ENCODE peak calls at places on chromosomes 7 and 10, in six cellular contexts. Q is kidney epithelial cell; O is GM12865; P is CD8-positive, alpha-beta T cell; I is HFFc6; V is AG09309. F is an unnamed sample.

GRCh38 chr10:63922714-63923317 is 401.6 kb downstream of the REEP3 start:
- DNase-seq in Q (no peak), O (no peak), P (no peak), I (no peak), V (no peak), F (no peak)

GRCh38 chr7:1668486-1668931 is 1.6 kb upstream of the ELFN1 start:
- DNase-seq in Q (no peak), O (no peak), P (no peak), I (no peak), V (no peak), F (no peak)

GRCh38 chr7:26729150-26729772 is 135.1 kb downstream of the SKAP2 start:
- DNase-seq in Q (no peak), O (no peak), P (no peak), I (no peak), V (no peak), F (no peak)

GRCh38 chr7:27102578-27103442 is at the start of gene HOXA2:
- DNase-seq in Q (no peak), O (no peak), P (no peak), I (no peak), V (no peak), F (no peak)

GRCh38 chr7:30528779-30529178 is 24.1 kb upstream of the GGCT start:
- DNase-seq in Q (no peak), O (no peak), P (no peak), I (no peak), V (no peak), F (no peak)

GRCh38 chr7:690478-691360 is 35.8 kb upstream of the DNAAF5 start:
- DNase-seq in Q (no peak), O (no peak), P (no peak), I (no peak), V (no peak), F (no peak)

GRCh38 chr7:94222516-94222915 is 172.2 kb upstream of the COL1A2 start:
- DNase-seq in Q (no peak), O (no peak), P (no peak), I (no peak), V (no peak), F (peak)

GRCh38 chr10:35765039-35765662 is 123.1 kb upstream of the FZD8 start:
- DNase-seq in Q (no peak), O (no peak), P (no peak), I (no peak), V (no peak), F (no peak)

GRCh38 chr7:105014725-105015630 is 973 bp downstream of the KMT2E start:
- DNase-seq in Q (no peak), O (peak), P (peak), I (no peak), V (no peak), F (peak)

GRCh38 chr7:114112806-114113205 is 194.0 kb upstream of the PPP1R3A start:
- DNase-seq in Q (no peak), O (no peak), P (no peak), I (no peak), V (no peak), F (no peak)

GRCh38 chr7:90262438-90262837 is 17.5 kb downstream of the CFAP69 start:
- DNase-seq in Q (no peak), O (peak), P (no peak), I (peak), V (no peak), F (peak)

DNA sequence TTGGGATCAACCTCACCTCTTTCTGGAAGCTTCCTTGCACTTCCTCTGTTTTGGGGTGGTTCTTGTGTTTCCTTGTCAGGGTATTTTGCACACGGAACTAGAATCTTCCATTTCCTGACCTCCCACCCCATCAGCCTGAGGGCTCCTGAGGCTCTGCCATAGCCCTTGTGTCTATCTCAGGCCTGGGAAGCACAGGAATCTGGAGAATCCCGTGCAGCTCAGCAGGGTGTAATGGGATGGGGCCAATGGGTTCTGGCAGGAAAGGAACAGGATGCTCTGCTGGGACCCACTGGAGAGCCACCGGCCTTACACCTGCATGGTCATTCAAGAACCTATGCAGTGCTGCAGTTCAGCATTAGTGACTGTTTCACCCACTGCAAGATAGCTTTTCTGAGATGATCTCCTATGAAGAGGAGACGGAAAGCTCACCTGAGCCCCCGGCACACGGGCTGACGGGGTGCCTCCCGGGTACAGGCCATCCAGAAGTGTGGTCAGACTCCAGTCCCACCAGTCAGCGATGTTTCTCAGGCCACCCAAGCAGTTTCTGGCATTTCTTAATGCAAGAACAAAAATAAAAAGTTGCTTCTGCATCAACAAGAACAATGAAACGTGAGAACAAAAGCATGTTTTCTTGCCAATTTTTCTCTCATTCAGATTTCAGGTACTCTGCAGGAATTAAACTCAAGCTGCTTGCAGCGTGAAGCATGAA is 133.2 kb downstream of the PKD1L1 start:
- DNase-seq in Q (no peak), O (no peak), P (no peak), I (no peak), V (no peak), F (no peak)
- TF ChIP-seq CTCF in Q (no peak), O (no peak), P (no peak), I (no peak), V (no peak), F (no peak)

GRCh38 chr10:24513155-24513554 is 210.5 kb downstream of the ARHGAP21 start:
- DNase-seq in Q (no peak), O (peak), P (no peak), I (no peak), V (no peak), F (peak)
- TF ChIP-seq CTCF in Q (no peak), O (peak), P (no peak), I (peak), V (peak), F (peak)

GRCh38 chr7:134714791-134715190 is 64.6 kb upstream of the CALD1 start:
- DNase-seq in Q (no peak), O (no peak), P (no peak), I (no peak), V (no peak), F (no peak)

GRCh38 chr7:134710854-134711624 is 64.4 kb downstream of the BPGM start:
- DNase-seq in Q (no peak), O (no peak), P (peak), I (peak), V (no peak), F (no peak)

GRCh38 chr7:134709197-134709596 is 62.5 kb downstream of the BPGM start:
- DNase-seq in Q (no peak), O (no peak), P (no peak), I (no peak), V (no peak), F (peak)

GRCh38 chr7:134710511-134710853 is 63.8 kb downstream of the BPGM start:
- DNase-seq in Q (no peak), O (no peak), P (no peak), I (no peak), V (no peak), F (no peak)

DNA sequence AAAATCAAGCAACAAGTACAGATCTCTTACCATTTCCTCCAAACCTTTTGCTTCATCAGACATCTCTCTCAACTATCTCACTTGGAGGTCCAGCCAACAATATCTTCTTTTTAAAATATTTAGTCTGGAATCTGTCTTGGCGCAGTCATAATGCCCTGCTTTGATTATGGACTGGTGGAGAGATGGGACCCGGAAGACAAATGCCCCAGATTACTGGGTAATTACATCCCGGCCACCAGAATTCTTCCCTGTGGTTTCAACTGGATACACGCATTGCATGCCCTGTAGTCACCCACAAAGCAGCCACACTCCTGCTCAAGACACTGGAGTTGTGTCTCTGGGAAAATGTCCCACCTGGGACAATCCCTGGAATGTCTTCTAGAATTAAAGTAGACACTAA is 65.5 kb downstream of the BPGM start:
- DNase-seq in Q (no peak), O (no peak), P (no peak), I (peak), V (no peak), F (peak)
- TF ChIP-seq CTCF in Q (no peak), O (no peak), P (no peak), I (no peak), V (no peak), F (no peak)

GRCh38 chr10:114079421-114079820 is 35.8 kb downstream of the ADRB1 start:
- DNase-seq in Q (no peak), O (no peak), P (no peak), I (no peak), V (no peak), F (no peak)

GRCh38 chr10:114077347-114077746 is 33.7 kb downstream of the ADRB1 start:
- DNase-seq in Q (no peak), O (peak), P (no peak), I (no peak), V (no peak), F (no peak)

GRCh38 chr10:114073787-114074186 is 30.1 kb downstream of the ADRB1 start:
- DNase-seq in Q (no peak), O (peak), P (peak), I (no peak), V (no peak), F (no peak)

GRCh38 chr10:114075093-114075492 is 31.4 kb downstream of the ADRB1 start:
- DNase-seq in Q (no peak), O (no peak), P (no peak), I (no peak), V (no peak), F (no peak)

DNA sequence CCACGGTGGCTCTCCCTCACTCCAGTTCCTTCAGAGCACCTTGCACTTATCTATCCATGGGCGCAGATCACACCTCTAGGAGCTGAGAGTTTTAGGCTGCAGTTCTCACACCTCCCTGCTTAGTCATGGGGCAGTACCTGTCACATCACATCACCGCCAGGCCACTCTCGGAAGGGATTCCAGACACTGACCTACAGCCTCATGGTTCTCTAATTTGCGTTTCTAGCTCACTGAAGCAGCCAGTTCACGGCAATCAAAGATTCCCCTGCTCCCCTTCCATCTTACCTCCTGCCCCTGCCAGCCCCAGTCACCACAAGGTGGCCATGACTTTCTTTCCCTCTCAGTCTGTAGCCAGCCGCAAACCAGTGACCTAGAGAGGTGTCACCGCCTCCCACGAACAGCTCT is 34.2 kb downstream of the ADRB1 start:
- DNase-seq in Q (no peak), O (peak), P (no peak), I (no peak), V (no peak), F (no peak)
- TF ChIP-seq CTCF in Q (no peak), O (peak), P (no peak), I (peak), V (no peak), F (no peak)

GRCh38 chr7:42214063-42214679 is 22.8 kb downstream of the GLI3 start:
- DNase-seq in Q (no peak), O (no peak), P (no peak), I (no peak), V (no peak), F (no peak)

GRCh38 chr7:42217053-42217452 is 20.0 kb downstream of the GLI3 start:
- DNase-seq in Q (peak), O (no peak), P (no peak), I (no peak), V (no peak), F (no peak)

GRCh38 chr7:42210333-42210732 is 26.7 kb downstream of the GLI3 start:
- DNase-seq in Q (no peak), O (no peak), P (no peak), I (no peak), V (no peak), F (no peak)

GRCh38 chr7:42212541-42213090 is 24.4 kb downstream of the GLI3 start:
- DNase-seq in Q (no peak), O (no peak), P (no peak), I (no peak), V (no peak), F (no peak)

DNA sequence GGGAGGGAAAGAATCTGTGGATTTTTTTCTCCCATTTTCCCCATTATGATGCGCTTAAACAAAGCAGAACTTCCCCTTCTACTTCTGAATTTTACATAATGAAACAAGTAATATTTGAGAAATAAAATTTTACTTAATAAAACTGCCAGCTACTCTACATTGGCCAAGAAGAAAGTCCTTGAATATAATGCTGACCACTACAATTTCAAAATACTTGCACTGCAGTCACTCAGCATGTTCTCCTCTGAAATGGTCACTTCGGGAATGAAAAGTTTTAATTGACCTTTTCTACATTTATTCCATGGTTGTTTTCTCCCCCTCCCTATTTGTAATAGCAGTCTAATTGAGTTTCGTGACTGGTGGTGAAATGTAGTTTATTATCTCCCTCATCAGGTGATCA is 23.9 kb downstream of the GLI3 start:
- DNase-seq in Q (no peak), O (no peak), P (no peak), I (no peak), V (no peak), F (no peak)
- TF ChIP-seq CTCF in Q (no peak), O (no peak), P (no peak), I (no peak), V (no peak), F (no peak)

DNA sequence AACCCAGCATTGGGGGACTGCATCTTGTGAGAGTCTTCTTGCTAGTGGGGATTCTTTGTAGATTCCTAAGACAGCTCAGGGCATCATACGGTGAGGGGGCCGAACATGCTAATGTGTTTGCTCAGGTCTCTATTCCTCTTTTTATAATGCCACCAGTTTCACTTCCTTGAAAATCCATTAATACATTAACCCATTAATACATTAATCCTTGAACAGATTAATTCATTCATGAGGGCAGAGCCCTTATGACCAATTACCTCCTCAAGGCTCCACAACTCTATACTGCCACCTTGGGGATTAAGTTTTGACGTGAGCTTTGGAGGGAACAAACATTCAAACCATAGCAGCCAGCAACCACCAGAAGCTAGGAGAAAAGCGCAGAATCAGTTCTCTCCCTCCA is 67.2 kb upstream of the POT1 start:
- DNase-seq in Q (no peak), O (peak), P (no peak), I (no peak), V (no peak), F (peak)
- TF ChIP-seq CTCF in Q (no peak), O (no peak), P (no peak), I (no peak), V (no peak), F (no peak)

DNA sequence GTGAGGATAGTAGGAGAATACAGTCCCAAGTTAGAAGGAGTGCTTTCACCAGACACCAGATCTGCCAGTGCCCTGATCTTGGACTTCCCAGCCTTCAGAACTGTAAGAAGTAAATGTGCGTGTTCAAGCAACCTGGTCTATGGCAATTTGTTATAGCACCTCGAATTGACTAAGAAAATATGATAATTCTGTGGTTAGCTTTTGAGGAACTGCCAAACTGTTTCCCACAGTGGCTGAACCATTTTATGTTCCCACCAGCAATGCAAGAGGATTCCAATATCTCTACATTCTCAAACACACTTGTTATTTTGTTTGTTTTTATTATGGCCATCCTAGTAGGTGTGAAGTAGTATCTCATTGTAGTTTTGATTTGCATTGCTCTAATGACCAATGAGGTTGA is 47.0 kb downstream of the RBM20 start:
- DNase-seq in Q (no peak), O (no peak), P (no peak), I (no peak), V (no peak), F (no peak)
- TF ChIP-seq CTCF in Q (no peak), O (no peak), P (no peak), I (no peak), V (no peak), F (no peak)